ENCODE peak calls at places on chromosomes 16 and 17, in six cellular contexts. R, Z, G, H, Q and E are unnamed samples.
A peak's percentile ranks its signal among the peaks of the same experiment; 100 is the strongest.

GRCh38 chr17:31608659-31609254 is 217.3 kb downstream of the RAB11FIP4 start:
- DNase-seq in R (no peak), Z (no peak), G (no peak), H (no peak), Q (no peak), E (no peak)

GRCh38 chr16:85072947-85073346 is 39.3 kb downstream of the CIBAR2 start:
- DNase-seq in R (no peak), Z (no peak), G (no peak), H (peak; percentile 78), Q (peak; percentile 31), E (no peak)

GRCh38 chr16:85436207-85436606 is 176.9 kb upstream of the GSE1 start:
- DNase-seq in R (no peak), Z (no peak), G (no peak), H (peak; percentile 6), Q (no peak), E (no peak)

GRCh38 chr17:72089453-72089987 is 31.3 kb upstream of the SOX9 start:
- DNase-seq in R (no peak), Z (no peak), G (no peak), H (no peak), Q (no peak), E (no peak)

GRCh38 chr16:53282975-53283946 is 151.0 kb upstream of the RBL2 start:
- DNase-seq in R (peak; percentile 16), Z (no peak), G (peak; percentile 54), H (peak; percentile 62), Q (no peak), E (no peak)

GRCh38 chr16:49462989-49463371 is 89.4 kb downstream of the C16orf78 start:
- DNase-seq in R (no peak), Z (no peak), G (no peak), H (no peak), Q (no peak), E (peak; percentile 35)

GRCh38 chr17:73188011-73188410 is 4.8 kb upstream of the COG1 start:
- DNase-seq in R (no peak), Z (no peak), G (no peak), H (no peak), Q (no peak), E (no peak)

GRCh38 chr17:65057520-65058075 is 1.1 kb upstream of the GNA13 start:
- DNase-seq in R (no peak), Z (no peak), G (no peak), H (no peak), Q (peak; percentile 23), E (no peak)

GRCh38 chr16:47036201-47036600 is 62.7 kb upstream of the DNAJA2 start:
- DNase-seq in R (no peak), Z (no peak), G (no peak), H (no peak), Q (no peak), E (no peak)

GRCh38 chr17:69763503-69763902 is 311.5 kb upstream of the KCNJ16 start:
- DNase-seq in R (no peak), Z (no peak), G (no peak), H (peak; percentile 29), Q (no peak), E (no peak)

GRCh38 chr16:64304376-64304775 is 817.5 kb downstream of the CDH11 start:
- DNase-seq in R (no peak), Z (no peak), G (no peak), H (no peak), Q (no peak), E (no peak)

GRCh38 chr16:18942069-18942468 is 15.9 kb upstream of the SMG1 start:
- DNase-seq in R (no peak), Z (no peak), G (no peak), H (no peak), Q (no peak), E (no peak)

GRCh38 chr16:3472878-3473595 is 22.3 kb downstream of the C16orf90 start:
- DNase-seq in R (no peak), Z (no peak), G (no peak), H (no peak), Q (no peak), E (no peak)

GRCh38 chr16:57764341-57765159 is 29.0 kb downstream of the KATNB1 start:
- DNase-seq in R (peak; percentile 73), Z (no peak), G (peak; percentile 45), H (peak; percentile 75), Q (no peak), E (peak; percentile 83)

GRCh38 chr17:10799407-10799806 is 4.5 kb downstream of the TMEM238L start:
- DNase-seq in R (no peak), Z (no peak), G (no peak), H (no peak), Q (no peak), E (no peak)

GRCh38 chr17:1577186-1577585 is 14.6 kb upstream of the PITPNA start:
- DNase-seq in R (no peak), Z (peak; percentile 81), G (no peak), H (peak; percentile 98), Q (peak; percentile 84), E (peak; percentile 97)

GRCh38 chr16:87648236-87648635 is 45.9 kb downstream of the JPH3 start:
- DNase-seq in R (no peak), Z (no peak), G (no peak), H (peak; percentile 0), Q (no peak), E (no peak)

GRCh38 chr17:38912221-38912813 is 13.1 kb upstream of the LASP1NB start:
- DNase-seq in R (no peak), Z (peak; percentile 23), G (no peak), H (peak; percentile 85), Q (peak; percentile 82), E (peak; percentile 30)

GRCh38 chr17:42744283-42744805 is 496 bp downstream of the EZH1 start:
- DNase-seq in R (no peak), Z (peak; percentile 66), G (no peak), H (peak; percentile 42), Q (no peak), E (peak; percentile 90)

GRCh38 chr16:82684246-82684645 is 57.5 kb downstream of the CDH13 start:
- DNase-seq in R (no peak), Z (no peak), G (no peak), H (no peak), Q (no peak), E (no peak)

GRCh38 chr16:11407047-11407982 is 62.1 kb downstream of the RMI2 start:
- DNase-seq in R (peak; percentile 45), Z (peak; percentile 53), G (peak; percentile 77), H (peak; percentile 84), Q (peak; percentile 60), E (no peak)

GRCh38 chr17:19744922-19745757 is 3.0 kb downstream of the ALDH3A1 start:
- DNase-seq in R (peak; percentile 90), Z (peak; percentile 95), G (peak; percentile 95), H (peak; percentile 80), Q (peak; percentile 94), E (peak; percentile 88)

GRCh38 chr17:57861737-57862409 is 12.0 kb upstream of the MRPS23 start:
- DNase-seq in R (no peak), Z (peak; percentile 51), G (peak; percentile 68), H (peak; percentile 46), Q (peak; percentile 71), E (peak; percentile 91)

GRCh38 chr16:4690946-4691665 is 2.3 kb upstream of the NUDT16L1 start:
- DNase-seq in R (no peak), Z (no peak), G (no peak), H (no peak), Q (no peak), E (no peak)

GRCh38 chr17:61065263-61065773 is 334.3 kb upstream of the TBX2 start:
- DNase-seq in R (no peak), Z (no peak), G (no peak), H (peak; percentile 58), Q (no peak), E (no peak)

GRCh38 chr17:56793506-56793905 is 40.2 kb downstream of the C17orf67 start:
- DNase-seq in R (no peak), Z (no peak), G (no peak), H (no peak), Q (no peak), E (no peak)

GRCh38 chr17:38877130-38877851 is 7.4 kb downstream of the LASP1 start:
- DNase-seq in R (no peak), Z (no peak), G (peak; percentile 68), H (no peak), Q (no peak), E (no peak)

DNA sequence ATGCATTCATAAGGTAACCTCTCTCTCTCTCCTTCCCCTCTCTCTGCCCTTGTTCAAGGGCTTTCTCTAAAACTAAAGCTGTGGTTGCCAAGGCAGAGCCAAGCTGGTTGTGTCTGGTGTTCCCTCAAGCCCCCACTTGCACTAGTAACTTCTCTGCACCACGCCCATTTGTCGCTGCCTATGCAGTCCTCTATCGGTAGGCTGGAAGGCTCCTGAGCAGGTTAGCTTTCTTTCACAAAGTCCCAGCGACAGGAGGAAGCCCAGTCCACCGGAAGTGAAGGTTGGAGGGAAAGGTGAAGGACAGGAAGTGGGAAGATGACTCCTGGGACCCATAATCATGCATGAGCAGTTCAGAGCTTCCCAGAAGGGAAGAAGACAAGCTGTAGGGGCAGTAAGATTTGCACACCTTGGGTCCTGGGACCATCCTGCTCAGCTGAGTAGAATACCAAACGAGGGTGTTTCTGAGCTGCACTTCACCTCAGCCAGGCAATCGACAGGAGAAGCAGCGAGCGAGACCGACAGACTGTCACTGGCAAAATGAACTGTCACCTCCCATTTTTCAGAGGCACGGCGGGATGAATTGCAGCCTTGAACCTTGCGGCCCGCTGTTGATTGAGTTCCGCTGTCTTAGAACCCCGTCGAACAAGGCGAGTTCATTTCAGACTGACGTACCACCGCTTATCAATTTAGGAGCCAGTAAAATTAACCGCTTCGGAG is 14.7 kb upstream of the SKAP1 start:
- DNase-seq in R (no peak), Z (no peak), G (no peak), H (no peak), Q (no peak), E (no peak)
- H3K4me3 ChIP-seq in R (no peak overlapping the region), Z (no peak overlapping the region), G (no peak overlapping the region), H (no peak overlapping the region), Q (no peak overlapping the region), E (no peak overlapping the region)

GRCh38 chr17:45688820-45689219 is 95.3 kb upstream of the CRHR1 start:
- DNase-seq in R (no peak), Z (no peak), G (no peak), H (no peak), Q (no peak), E (no peak)
- H3K4me3 ChIP-seq in R (no peak overlapping the region), Z (no peak overlapping the region), G (no peak overlapping the region), H (no peak overlapping the region), Q (no peak overlapping the region), E (no peak overlapping the region)

GRCh38 chr17:45226620-45227019 is 4.9 kb downstream of the FMNL1 start:
- DNase-seq in R (no peak), Z (no peak), G (no peak), H (no peak), Q (no peak), E (no peak)
- H3K4me3 ChIP-seq in R (no peak overlapping the region), Z (no peak overlapping the region), G (no peak overlapping the region), H (no peak overlapping the region), Q (no peak overlapping the region), E (peak overlapping the region; percentile 72)

DNA sequence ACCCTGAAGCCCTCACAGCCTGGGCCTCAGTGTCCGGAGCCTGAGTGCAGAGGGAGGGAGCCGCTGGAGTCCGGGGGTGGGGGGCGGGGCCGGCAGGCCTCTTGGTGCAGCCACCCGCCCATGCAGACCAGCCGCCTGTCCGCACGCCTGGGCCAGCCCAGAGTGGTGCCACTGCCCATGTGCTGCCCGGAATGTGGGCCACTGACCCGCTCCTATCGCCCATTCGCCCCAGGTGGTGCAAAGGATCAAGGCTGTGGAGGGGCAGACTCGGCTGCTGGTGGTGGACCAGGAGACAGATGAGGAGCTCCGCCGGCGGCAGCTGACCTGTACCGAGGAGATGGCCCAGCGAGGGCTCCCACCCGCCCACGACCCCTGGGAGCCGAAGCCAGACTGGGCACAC is 2.6 kb downstream of the NHERF2 start:
- DNase-seq in R (no peak), Z (no peak), G (no peak), H (no peak), Q (no peak), E (no peak)
- H3K4me3 ChIP-seq in R (no peak overlapping the region), Z (peak overlapping the region; percentile 4), G (no peak overlapping the region), H (no peak overlapping the region), Q (no peak overlapping the region), E (no peak overlapping the region)

GRCh38 chr17:8225813-8226535 is 15.6 kb upstream of the AURKB start:
- DNase-seq in R (no peak), Z (peak; percentile 54), G (peak; percentile 83), H (peak; percentile 81), Q (peak; percentile 53), E (no peak)
- H3K4me3 ChIP-seq in R (peak overlapping the region; percentile 29), Z (peak overlapping the region; percentile 24), G (peak overlapping the region; percentile 62), H (peak overlapping the region; percentile 21), Q (peak overlapping the region; percentile 19), E (no peak overlapping the region)